ENCODE peak calls at places on chromosomes 2 and 18, in five cellular contexts. One of them, this sample, is unnamed. For H3K27me3, the result is how much of the 10 kb centered on the place peaks cover.

GRCh38 chr2:148996805-148997204 is 41.7 kb upstream of the LYPD6B start:
- DNase-seq in BJ: no peak
- DNase-seq in transverse colon: no peak
- DNase-seq in body of pancreas: no peak
- DNase-seq in AG04450: no peak
- DNase-seq in this sample: no peak

GRCh38 chr2:214130115-214130514 is 280.7 kb upstream of the VWC2L start:
- DNase-seq in BJ: no peak
- DNase-seq in transverse colon: no peak
- DNase-seq in body of pancreas: peak
- DNase-seq in AG04450: no peak
- DNase-seq in this sample: no peak

GRCh38 chr2:224086226-224086911 is 47.3 kb upstream of the SERPINE2 start:
- DNase-seq in BJ: peak
- DNase-seq in transverse colon: no peak
- DNase-seq in body of pancreas: peak
- DNase-seq in AG04450: no peak
- DNase-seq in this sample: no peak

GRCh38 chr2:219207884-219208740 is 1.5 kb downstream of the ZFAND2B start:
- DNase-seq in BJ: no peak
- DNase-seq in transverse colon: no peak
- DNase-seq in body of pancreas: no peak
- DNase-seq in AG04450: no peak
- DNase-seq in this sample: no peak

GRCh38 chr2:108923019-108923700 is 65.9 kb downstream of the EDAR start:
- DNase-seq in BJ: no peak
- DNase-seq in transverse colon: no peak
- DNase-seq in body of pancreas: no peak
- DNase-seq in AG04450: no peak
- DNase-seq in this sample: no peak

GRCh38 chr2:96260404-96261260 is 5.2 kb downstream of the TMEM127 start:
- DNase-seq in BJ: peak
- DNase-seq in transverse colon: peak
- DNase-seq in body of pancreas: peak
- DNase-seq in AG04450: peak
- DNase-seq in this sample: no peak

GRCh38 chr2:113966832-113967231 is 76.9 kb downstream of the ACTR3 start:
- DNase-seq in BJ: no peak
- DNase-seq in transverse colon: no peak
- DNase-seq in body of pancreas: peak
- DNase-seq in AG04450: no peak
- DNase-seq in this sample: no peak

GRCh38 chr2:118750959-118751565 is 96.4 kb downstream of the EN1 start:
- DNase-seq in BJ: no peak
- DNase-seq in transverse colon: no peak
- DNase-seq in body of pancreas: peak
- DNase-seq in AG04450: no peak
- DNase-seq in this sample: no peak

GRCh38 chr18:49691177-49691608 is 122.1 kb downstream of the ACAA2 start:
- DNase-seq in BJ: peak
- DNase-seq in transverse colon: no peak
- DNase-seq in body of pancreas: peak
- DNase-seq in AG04450: peak
- DNase-seq in this sample: no peak

GRCh38 chr2:143231257-143231650 is 102.0 kb downstream of the ARHGAP15 start:
- DNase-seq in BJ: no peak
- DNase-seq in transverse colon: no peak
- DNase-seq in body of pancreas: no peak
- DNase-seq in AG04450: no peak
- DNase-seq in this sample: no peak

GRCh38 chr2:238423561-238424312 is 3.0 kb upstream of the ASB1 start:
- DNase-seq in BJ: no peak
- DNase-seq in transverse colon: no peak
- DNase-seq in body of pancreas: no peak
- DNase-seq in AG04450: no peak
- DNase-seq in this sample: no peak

GRCh38 chr2:23377772-23378171 is 7.2 kb upstream of the KLHL29 start:
- DNase-seq in BJ: no peak
- DNase-seq in transverse colon: no peak
- DNase-seq in body of pancreas: no peak
- DNase-seq in AG04450: no peak
- DNase-seq in this sample: no peak

GRCh38 chr2:38947241-38948239 is 57.9 kb downstream of the ARHGEF33 start:
- DNase-seq in BJ: no peak
- DNase-seq in transverse colon: peak
- DNase-seq in body of pancreas: peak
- DNase-seq in AG04450: peak
- DNase-seq in this sample: peak

DNA sequence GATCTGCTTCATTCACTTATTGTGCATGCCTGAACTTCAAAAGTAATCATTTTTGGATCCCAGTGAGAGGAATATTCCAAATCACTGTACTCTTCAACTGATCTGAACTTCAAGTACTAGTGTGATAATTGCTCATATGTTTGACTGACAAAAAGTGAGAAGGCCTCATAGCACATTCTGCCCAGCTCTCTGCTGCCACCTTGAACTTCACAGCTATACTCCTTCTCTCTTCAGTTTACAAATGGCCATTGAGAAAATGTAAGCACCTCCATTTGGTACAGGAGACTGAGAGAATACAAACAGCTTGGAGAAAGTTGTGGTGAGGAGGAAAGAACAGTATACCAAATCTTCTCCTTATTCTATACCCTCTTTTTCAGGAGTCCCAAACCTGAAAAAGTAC is 946.0 kb upstream of the CHAC2 start:
- DNase-seq in BJ: no peak
- DNase-seq in transverse colon: no peak
- DNase-seq in body of pancreas: no peak
- DNase-seq in AG04450: no peak
- DNase-seq in this sample: no peak
- H3K27me3 ChIP-seq in BJ: under half
- H3K27me3 ChIP-seq in transverse colon: under half
- H3K27me3 ChIP-seq in body of pancreas: under half
- H3K27me3 ChIP-seq in AG04450: under half
- H3K27me3 ChIP-seq in this sample: under half

DNA sequence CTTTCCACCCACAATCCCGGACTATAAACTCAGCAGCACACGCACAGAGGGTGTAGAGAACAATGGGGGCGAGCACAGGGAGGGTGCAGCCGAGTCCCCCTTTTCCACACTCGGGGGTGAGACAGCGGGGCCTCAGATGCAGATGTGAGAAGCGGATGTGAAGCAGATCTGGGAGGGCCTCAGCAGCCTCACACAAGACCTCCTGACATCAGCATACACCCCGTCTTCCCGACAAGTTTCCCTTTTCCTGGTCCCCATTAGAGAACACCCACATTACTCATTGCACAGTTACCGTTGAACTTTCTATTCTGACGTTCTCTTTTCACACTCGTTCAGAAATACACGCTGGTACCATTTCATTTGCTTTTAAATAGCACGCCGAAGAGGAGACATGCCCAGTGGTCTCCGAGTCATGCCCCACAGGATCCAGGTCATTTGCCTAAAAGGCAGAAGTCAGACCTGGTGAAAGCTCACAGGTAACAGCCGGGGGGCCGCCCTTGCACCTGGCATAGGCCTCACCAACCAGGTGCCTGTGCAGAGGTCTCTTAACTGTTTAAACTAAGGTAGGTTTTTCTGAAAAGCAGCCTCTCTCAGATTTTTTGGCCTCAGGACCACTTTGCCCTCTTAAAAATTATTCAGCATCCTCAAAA is 129.5 kb upstream of the ID2 start:
- DNase-seq in BJ: no peak
- DNase-seq in transverse colon: peak
- DNase-seq in body of pancreas: no peak
- DNase-seq in AG04450: no peak
- DNase-seq in this sample: no peak
- H3K4me3 ChIP-seq in BJ: no peak
- H3K4me3 ChIP-seq in transverse colon: no peak
- H3K4me3 ChIP-seq in body of pancreas: no peak
- H3K4me3 ChIP-seq in AG04450: no peak
- H3K4me3 ChIP-seq in this sample: peak

DNA sequence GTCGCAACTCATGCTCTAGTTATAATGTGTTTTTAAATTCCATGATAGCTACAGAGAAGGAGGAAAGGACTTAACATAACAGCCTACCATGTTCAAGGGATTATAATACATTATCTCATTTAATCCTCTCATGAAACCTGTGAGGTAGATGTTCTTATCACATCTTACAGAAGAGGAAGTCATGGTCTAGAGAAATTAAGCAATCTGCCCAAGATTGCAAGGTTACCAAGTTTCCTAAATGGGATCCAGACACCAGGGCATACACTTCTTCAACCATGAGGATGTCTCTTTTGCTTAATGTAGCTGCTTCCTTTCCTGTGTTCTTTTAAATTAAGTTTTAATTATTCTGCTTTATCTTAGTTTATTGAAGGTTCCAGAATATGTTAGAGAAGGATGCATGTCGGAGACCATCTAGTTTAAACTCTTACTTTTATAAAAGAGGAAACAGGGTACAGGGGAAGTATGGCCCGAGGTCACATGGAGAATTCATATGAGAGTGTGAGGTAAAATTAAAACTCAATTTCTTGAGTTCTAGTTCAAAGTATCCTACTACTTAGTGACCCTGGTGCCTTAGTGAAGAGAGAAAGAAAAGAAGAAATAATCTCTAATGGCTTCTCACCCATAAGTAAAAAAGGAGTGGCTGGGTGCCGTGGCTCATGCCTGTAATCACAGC is 3.6 kb upstream of the IL1A start:
- DNase-seq in BJ: no peak
- DNase-seq in transverse colon: no peak
- DNase-seq in body of pancreas: no peak
- DNase-seq in AG04450: no peak
- DNase-seq in this sample: no peak
- TF ChIP-seq CTCF in BJ: no peak
- TF ChIP-seq CTCF in transverse colon: no peak
- TF ChIP-seq CTCF in body of pancreas: no peak
- TF ChIP-seq CTCF in AG04450: no peak
- TF ChIP-seq CTCF in this sample: no peak

GRCh38 chr18:59303656-59304055 is 14.8 kb downstream of the CPLX4 start:
- DNase-seq in BJ: no peak
- DNase-seq in transverse colon: no peak
- DNase-seq in body of pancreas: no peak
- DNase-seq in AG04450: no peak
- DNase-seq in this sample: no peak

GRCh38 chr18:59300676-59301285 is 17.7 kb downstream of the CPLX4 start:
- DNase-seq in BJ: no peak
- DNase-seq in transverse colon: no peak
- DNase-seq in body of pancreas: no peak
- DNase-seq in AG04450: no peak
- DNase-seq in this sample: no peak

GRCh38 chr18:59305295-59305694 is 13.2 kb downstream of the CPLX4 start:
- DNase-seq in BJ: no peak
- DNase-seq in transverse colon: no peak
- DNase-seq in body of pancreas: no peak
- DNase-seq in AG04450: no peak
- DNase-seq in this sample: no peak

GRCh38 chr18:59301974-59302373 is 16.5 kb downstream of the CPLX4 start:
- DNase-seq in BJ: no peak
- DNase-seq in transverse colon: no peak
- DNase-seq in body of pancreas: no peak
- DNase-seq in AG04450: no peak
- DNase-seq in this sample: no peak

DNA sequence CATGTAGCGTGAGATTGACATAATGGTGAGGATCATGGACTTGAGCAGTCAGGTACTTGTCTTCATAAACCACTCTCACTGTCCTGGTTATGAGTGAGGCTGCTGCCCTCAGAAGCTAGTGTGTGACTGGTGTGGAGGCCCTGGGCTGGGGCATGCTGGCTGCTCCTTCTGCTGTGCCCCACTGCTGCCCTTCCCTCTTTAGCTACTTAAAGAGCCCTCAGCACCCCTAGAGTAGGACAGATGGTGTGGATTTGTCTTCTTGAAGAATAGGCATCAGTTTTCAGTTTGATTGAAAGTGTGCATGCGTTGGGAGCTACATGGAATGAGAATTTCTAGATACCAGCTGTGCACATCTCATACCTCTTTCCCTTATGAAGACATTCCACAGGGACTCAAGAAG is 15.4 kb downstream of the CPLX4 start:
- DNase-seq in BJ: no peak
- DNase-seq in transverse colon: no peak
- DNase-seq in body of pancreas: no peak
- DNase-seq in AG04450: no peak
- DNase-seq in this sample: no peak
- H3K27me3 ChIP-seq in BJ: under half
- H3K27me3 ChIP-seq in transverse colon: under half
- H3K27me3 ChIP-seq in body of pancreas: under half
- H3K27me3 ChIP-seq in AG04450: half or more
- H3K27me3 ChIP-seq in this sample: under half

DNA sequence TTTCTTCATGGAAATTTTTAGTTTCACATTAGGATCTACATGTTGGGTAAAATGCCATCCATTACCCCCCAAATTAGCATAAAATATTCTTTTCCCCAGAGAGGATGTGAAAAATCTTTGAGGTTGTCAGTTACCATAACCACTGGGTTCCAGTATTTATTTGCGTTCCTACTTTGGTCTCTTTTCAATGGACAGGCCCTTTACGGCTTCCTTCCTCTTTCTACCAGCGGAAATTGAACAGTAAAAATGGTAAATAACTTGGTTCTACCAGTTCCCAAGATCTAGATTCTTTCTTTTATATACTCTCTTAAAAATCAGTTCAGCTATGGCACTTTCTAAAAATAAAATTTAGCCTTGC is 169.2 kb upstream of the APCDD1 start:
- DNase-seq in BJ: no peak
- DNase-seq in transverse colon: no peak
- DNase-seq in body of pancreas: no peak
- DNase-seq in AG04450: no peak
- DNase-seq in this sample: no peak
- H3K4me3 ChIP-seq in BJ: no peak
- H3K4me3 ChIP-seq in transverse colon: no peak
- H3K4me3 ChIP-seq in body of pancreas: no peak
- H3K4me3 ChIP-seq in AG04450: no peak
- H3K4me3 ChIP-seq in this sample: no peak

GRCh38 chr2:215808996-215809395 is 204.4 kb downstream of the MREG start:
- DNase-seq in BJ: no peak
- DNase-seq in transverse colon: no peak
- DNase-seq in body of pancreas: no peak
- DNase-seq in AG04450: no peak
- DNase-seq in this sample: no peak
- TF ChIP-seq CTCF in BJ: peak
- TF ChIP-seq CTCF in transverse colon: no peak
- TF ChIP-seq CTCF in body of pancreas: no peak
- TF ChIP-seq CTCF in AG04450: peak
- TF ChIP-seq CTCF in this sample: no peak

This sample was measured in GM06990.